ENCODE peak calls at places on chromosomes 1 and 21, in five cellular contexts. K is heart left ventricle, Q is tibial nerve, R is HCT116, N is A549. B is an unnamed sample.

GRCh38 chr1:215082532-215083407 is at the start of gene KCNK2:
- DNase-seq in K (no peak), Q (no peak), R (no peak), N (no peak), B (no peak)

GRCh38 chr1:94555091-94555490 is 13.5 kb upstream of the F3 start:
- DNase-seq in K (no peak), Q (no peak), R (no peak), N (no peak), B (no peak)

GRCh38 chr1:55197106-55197505 is 18.1 kb downstream of the USP24 start:
- DNase-seq in K (no peak), Q (no peak), R (no peak), N (no peak), B (peak; percentile 95)

GRCh38 chr1:175933801-175934200 is 190.4 kb upstream of the TNR start:
- DNase-seq in K (no peak), Q (no peak), R (no peak), N (no peak), B (no peak)

GRCh38 chr1:56877973-56878372 is 23.4 kb downstream of the C8A start:
- DNase-seq in K (no peak), Q (no peak), R (no peak), N (no peak), B (no peak)

GRCh38 chr1:198686069-198686728 is 47.4 kb downstream of the PTPRC start:
- DNase-seq in K (no peak), Q (no peak), R (peak; percentile 26), N (no peak), B (peak; percentile 35)

GRCh38 chr1:212205843-212206242 is 79.4 kb upstream of the PPP2R5A start:
- DNase-seq in K (no peak), Q (no peak), R (no peak), N (no peak), B (no peak)

GRCh38 chr1:234553241-234554156 is 56.5 kb downstream of the IRF2BP2 start:
- DNase-seq in K (no peak), Q (no peak), R (no peak), N (no peak), B (no peak)

GRCh38 chr1:49293016-49293415 is 516.3 kb upstream of the BEND5 start:
- DNase-seq in K (no peak), Q (no peak), R (no peak), N (no peak), B (no peak)

GRCh38 chr1:184199036-184199796 is 147.7 kb downstream of the TSEN15 start:
- DNase-seq in K (no peak), Q (no peak), R (no peak), N (no peak), B (no peak)

GRCh38 chr1:25425098-25426085 is 4.8 kb upstream of the RHCE start:
- DNase-seq in K (no peak), Q (no peak), R (no peak), N (no peak), B (no peak)

GRCh38 chr1:231862611-231863010 is 236.0 kb downstream of the DISC1 start:
- DNase-seq in K (no peak), Q (no peak), R (no peak), N (no peak), B (no peak)

GRCh38 chr21:46557919-46558392 is 46.9 kb downstream of the S100B start:
- DNase-seq in K (no peak), Q (no peak), R (no peak), N (no peak), B (no peak)

GRCh38 chr1:213122514-213122929 is 71.5 kb downstream of the RPS6KC1 start:
- DNase-seq in K (no peak), Q (peak; percentile 11), R (peak; percentile 55), N (no peak), B (peak; percentile 77)

GRCh38 chr1:196660912-196661311 is 9.1 kb downstream of the CFH start:
- DNase-seq in K (no peak), Q (peak; percentile 34), R (peak; percentile 23), N (peak; percentile 36), B (peak; percentile 29)

GRCh38 chr1:35192056-35192852 is 691 bp downstream of the SFPQ start:
- DNase-seq in K (peak; percentile 94), Q (peak; percentile 68), R (no peak), N (peak; percentile 46), B (peak; percentile 89)

GRCh38 chr1:180857947-180858768 is 54.5 kb upstream of the KIAA1614 start:
- DNase-seq in K (no peak), Q (no peak), R (no peak), N (no peak), B (no peak)

GRCh38 chr1:47608296-47608875 is 170.5 kb downstream of the FOXD2 start:
- DNase-seq in K (no peak), Q (no peak), R (no peak), N (no peak), B (no peak)

GRCh38 chr1:22534951-22535350 is 28.3 kb upstream of the EPHA8 start:
- DNase-seq in K (peak; percentile 8), Q (no peak), R (no peak), N (no peak), B (no peak)

GRCh38 chr1:234713859-234714258 is 103.9 kb upstream of the IRF2BP2 start:
- DNase-seq in K (no peak), Q (no peak), R (no peak), N (no peak), B (no peak)

GRCh38 chr1:78114034-78114956 is 68.5 kb downstream of the GIPC2 start:
- DNase-seq in K (no peak), Q (peak; percentile 70), R (peak; percentile 73), N (peak; percentile 48), B (peak; percentile 83)

GRCh38 chr21:45586289-45586858 is 44.1 kb upstream of the SLC19A1 start:
- DNase-seq in K (no peak), Q (no peak), R (no peak), N (no peak), B (no peak)

GRCh38 chr1:85224734-85225623 is 24.2 kb upstream of the SYDE2 start:
- DNase-seq in K (no peak), Q (no peak), R (no peak), N (no peak), B (peak; percentile 97)

GRCh38 chr1:167387251-167387910 is 130.9 kb downstream of the CD247 start:
- DNase-seq in K (no peak), Q (no peak), R (no peak), N (no peak), B (no peak)

GRCh38 chr1:227764019-227764391 is 28.8 kb downstream of the SNAP47 start:
- DNase-seq in K (no peak), Q (no peak), R (no peak), N (peak; percentile 24), B (no peak)

GRCh38 chr1:220876511-220877347 is 2.5 kb upstream of the HLX start:
- DNase-seq in K (peak; percentile 71), Q (peak; percentile 51), R (no peak), N (no peak), B (peak; percentile 41)

GRCh38 chr1:233357595-233358446 is 30.3 kb downstream of the MAP3K21 start:
- DNase-seq in K (no peak), Q (no peak), R (no peak), N (no peak), B (no peak)

GRCh38 chr21:39911286-39911685 is 44.0 kb downstream of the PCP4 start:
- DNase-seq in K (no peak), Q (no peak), R (no peak), N (peak; percentile 2), B (no peak)

GRCh38 chr1:163275222-163275621 is 46.5 kb upstream of the NUF2 start:
- DNase-seq in K (no peak), Q (no peak), R (no peak), N (no peak), B (peak; percentile 41)

GRCh38 chr1:160219062-160219929 is 14.1 kb downstream of the PEA15 start:
- DNase-seq in K (no peak), Q (no peak), R (peak; percentile 19), N (peak; percentile 55), B (no peak)

GRCh38 chr1:180057883-180058396 is 96.7 kb upstream of the QSOX1 start:
- DNase-seq in K (no peak), Q (no peak), R (no peak), N (no peak), B (peak; percentile 78)

DNA sequence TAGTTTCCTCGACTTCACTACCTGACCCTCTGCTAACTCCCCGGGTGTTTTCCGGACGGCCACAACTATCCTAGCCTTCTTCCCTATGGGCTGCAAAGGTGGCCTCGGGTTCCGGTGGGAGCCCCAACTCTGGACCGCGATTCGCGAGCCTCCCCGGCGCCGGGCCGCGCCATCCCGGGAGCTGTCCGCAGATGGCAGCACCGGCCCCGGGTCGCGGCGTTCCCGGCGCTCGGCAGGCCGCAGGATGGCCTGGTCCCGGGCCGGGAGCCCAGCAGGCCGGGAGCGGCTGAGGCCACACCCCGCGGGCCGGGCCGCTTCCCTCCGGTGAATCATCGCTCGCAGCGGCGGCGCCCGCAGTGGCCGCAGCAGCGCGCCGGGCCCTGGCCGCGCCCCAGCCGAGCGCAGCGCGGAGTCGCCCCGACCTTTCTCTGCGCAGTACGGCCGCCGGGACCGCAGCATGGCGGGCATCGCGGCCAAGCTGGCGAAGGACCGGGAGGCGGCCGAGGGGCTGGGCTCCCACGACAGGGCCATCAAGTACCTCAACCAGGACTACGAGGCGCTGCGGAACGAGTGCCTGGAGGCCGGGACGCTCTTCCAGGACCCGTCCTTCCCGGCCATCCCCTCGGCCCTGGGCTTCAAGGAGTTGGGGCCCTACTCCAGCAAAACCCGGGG is at the start of gene CAPN2:
- DNase-seq in K (peak; percentile 93), Q (peak; percentile 48), R (no peak), N (peak; percentile 84), B (peak; percentile 82)
- TF ChIP-seq POLR2A in K (no peak), Q (peak; percentile 73), R (peak; percentile 31), N (peak; percentile 71), B (peak; percentile 54)

GRCh38 chr21:37220433-37220980 is 46.6 kb downstream of the VPS26C start:
- DNase-seq in K (no peak), Q (peak; percentile 20), R (no peak), N (peak; percentile 15), B (peak; percentile 66)
- TF ChIP-seq POLR2A in K (no peak), Q (no peak), R (no peak), N (no peak), B (no peak)

GRCh38 chr21:42495027-42495426 is 997 bp downstream of the RSPH1 start:
- DNase-seq in K (no peak), Q (no peak), R (no peak), N (no peak), B (no peak)

GRCh38 chr21:42491328-42491727 is 4.7 kb downstream of the RSPH1 start:
- DNase-seq in K (no peak), Q (no peak), R (no peak), N (no peak), B (no peak)

GRCh38 chr21:42495765-42496119 is 282 bp downstream of the RSPH1 start:
- DNase-seq in K (no peak), Q (peak; percentile 21), R (no peak), N (peak; percentile 20), B (no peak)

GRCh38 chr21:42490735-42491134 is 5.3 kb downstream of the RSPH1 start:
- DNase-seq in K (no peak), Q (no peak), R (no peak), N (no peak), B (peak; percentile 55)

GRCh38 chr21:42493109-42494060 is 2.6 kb downstream of the RSPH1 start:
- DNase-seq in K (no peak), Q (no peak), R (no peak), N (no peak), B (no peak)
- TF ChIP-seq POLR2A in K (no peak), Q (no peak), R (no peak), N (no peak), B (no peak)

DNA sequence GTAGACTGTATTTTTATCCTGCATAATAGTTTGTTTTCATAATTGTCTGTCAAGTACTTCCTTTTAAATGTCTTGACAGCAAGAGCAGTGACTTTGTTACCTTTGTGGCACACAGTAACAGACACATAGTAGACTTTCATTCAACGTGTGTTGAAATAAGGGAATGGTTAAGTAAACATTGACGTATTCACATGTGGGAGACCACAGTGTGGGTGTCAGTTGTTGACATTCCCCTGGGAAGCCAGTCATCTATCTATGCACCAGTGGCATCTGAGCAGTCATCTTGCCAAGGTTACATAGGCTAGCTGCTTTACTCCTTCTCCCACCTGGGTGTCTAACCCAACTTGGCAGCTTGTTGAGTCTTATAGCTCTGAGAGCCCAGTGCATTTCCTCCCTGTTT is 1.4 kb upstream of the NUP133 start:
- DNase-seq in K (no peak), Q (no peak), R (no peak), N (no peak), B (no peak)
- TF ChIP-seq POLR2A in K (no peak), Q (no peak), R (no peak), N (no peak), B (no peak)